ENCODE peak calls at places on chromosomes 12 and 14, in four cellular contexts. One of them, this sample, is unnamed.

GRCh38 chr14:28653521-28653920 is 113.1 kb upstream of the FOXG1 start:
- DNase-seq in IMR-90: peak; percentile 9
- DNase-seq in heart right ventricle: no peak
- DNase-seq in PC-9: no peak
- DNase-seq in this sample: no peak

GRCh38 chr14:21069388-21070082 is 569 bp upstream of the ARHGEF40 start:
- DNase-seq in IMR-90: peak; percentile 29
- DNase-seq in PC-9: no peak
- DNase-seq in heart right ventricle: peak; percentile 45
- DNase-seq in this sample: no peak

GRCh38 chr12:3341594-3341993 is 149.4 kb upstream of the PRMT8 start:
- DNase-seq in heart right ventricle: no peak
- DNase-seq in IMR-90: no peak
- DNase-seq in PC-9: no peak
- DNase-seq in this sample: no peak

GRCh38 chr12:114685869-114686268 is 1.9 kb upstream of the TBX3 start:
- DNase-seq in PC-9: no peak
- DNase-seq in heart right ventricle: no peak
- DNase-seq in IMR-90: peak; percentile 71
- DNase-seq in this sample: no peak

GRCh38 chr12:76943004-76943403 is 64.2 kb upstream of the CSRP2 start:
- DNase-seq in heart right ventricle: no peak
- DNase-seq in IMR-90: no peak
- DNase-seq in PC-9: no peak
- DNase-seq in this sample: no peak

GRCh38 chr12:22255097-22255496 is 79.4 kb downstream of the ST8SIA1 start:
- DNase-seq in PC-9: no peak
- DNase-seq in heart right ventricle: no peak
- DNase-seq in IMR-90: peak; percentile 21
- DNase-seq in this sample: no peak

GRCh38 chr12:114408881-114409795 is 3.2 kb upstream of the TBX5 start:
- DNase-seq in heart right ventricle: peak; percentile 71
- DNase-seq in IMR-90: peak; percentile 79
- DNase-seq in PC-9: no peak
- DNase-seq in this sample: no peak

GRCh38 chr12:56599797-56600196 is 30.3 kb downstream of the BAZ2A start:
- DNase-seq in heart right ventricle: no peak
- DNase-seq in IMR-90: no peak
- DNase-seq in PC-9: no peak
- DNase-seq in this sample: no peak

GRCh38 chr14:32252030-32252670 is 49.1 kb upstream of the RNU6-8 start:
- DNase-seq in PC-9: peak; percentile 31
- DNase-seq in heart right ventricle: no peak
- DNase-seq in IMR-90: peak; percentile 75
- DNase-seq in this sample: no peak

GRCh38 chr12:75705749-75706719 is 194.6 kb upstream of the KRR1 start:
- DNase-seq in PC-9: no peak
- DNase-seq in heart right ventricle: peak; percentile 26
- DNase-seq in IMR-90: peak; percentile 100
- DNase-seq in this sample: peak; percentile 77

GRCh38 chr14:66746316-66747006 is 238.5 kb downstream of the GPHN start:
- DNase-seq in IMR-90: peak; percentile 58
- DNase-seq in PC-9: peak; percentile 6
- DNase-seq in heart right ventricle: no peak
- DNase-seq in this sample: no peak

GRCh38 chr12:5745251-5745888 is 199.7 kb downstream of the ANO2 start:
- DNase-seq in IMR-90: peak; percentile 58
- DNase-seq in heart right ventricle: peak; percentile 56
- DNase-seq in PC-9: peak; percentile 49
- DNase-seq in this sample: peak; percentile 84

GRCh38 chr12:118259079-118259478 is 113.6 kb downstream of the TAOK3 start:
- DNase-seq in heart right ventricle: no peak
- DNase-seq in PC-9: peak; percentile 16
- DNase-seq in IMR-90: peak; percentile 25
- DNase-seq in this sample: no peak

GRCh38 chr14:91424813-91425719 is 7.4 kb upstream of the CCDC88C start:
- DNase-seq in PC-9: no peak
- DNase-seq in IMR-90: no peak
- DNase-seq in heart right ventricle: no peak
- DNase-seq in this sample: no peak

GRCh38 chr12:10409387-10409786 is at the start of gene KLRC4:
- DNase-seq in heart right ventricle: no peak
- DNase-seq in IMR-90: peak; percentile 16
- DNase-seq in PC-9: no peak
- DNase-seq in this sample: no peak

GRCh38 chr12:77932216-77932615 is 101.5 kb downstream of the NAV3 start:
- DNase-seq in PC-9: no peak
- DNase-seq in IMR-90: no peak
- DNase-seq in heart right ventricle: no peak
- DNase-seq in this sample: no peak

GRCh38 chr14:50301914-50302313 is 10.1 kb downstream of the L2HGDH start:
- DNase-seq in heart right ventricle: no peak
- DNase-seq in PC-9: no peak
- DNase-seq in IMR-90: no peak
- DNase-seq in this sample: no peak

GRCh38 chr14:96501383-96501745 is 818 bp upstream of the PAPOLA start:
- DNase-seq in IMR-90: no peak
- DNase-seq in PC-9: no peak
- DNase-seq in heart right ventricle: no peak
- DNase-seq in this sample: no peak

GRCh38 chr14:58060077-58060476 is 91.9 kb downstream of the ARMH4 start:
- DNase-seq in PC-9: no peak
- DNase-seq in IMR-90: no peak
- DNase-seq in heart right ventricle: no peak
- DNase-seq in this sample: no peak

GRCh38 chr12:12467222-12467621 is 95.4 kb downstream of the DUSP16 start:
- DNase-seq in IMR-90: no peak
- DNase-seq in PC-9: no peak
- DNase-seq in heart right ventricle: no peak
- DNase-seq in this sample: no peak

GRCh38 chr12:67430708-67431335 is 161.7 kb downstream of the CAND1 start:
- DNase-seq in heart right ventricle: peak; percentile 41
- DNase-seq in IMR-90: no peak
- DNase-seq in PC-9: no peak
- DNase-seq in this sample: peak; percentile 73

GRCh38 chr14:70361893-70362292 is 2.4 kb upstream of the COX16 start:
- DNase-seq in IMR-90: no peak
- DNase-seq in heart right ventricle: no peak
- DNase-seq in PC-9: no peak
- DNase-seq in this sample: no peak

GRCh38 chr14:70357557-70357956 is 1.9 kb downstream of the COX16 start:
- DNase-seq in PC-9: no peak
- DNase-seq in heart right ventricle: no peak
- DNase-seq in IMR-90: no peak
- DNase-seq in this sample: no peak

GRCh38 chr14:70359076-70359424 is 433 bp downstream of the COX16 start:
- DNase-seq in heart right ventricle: no peak
- DNase-seq in IMR-90: no peak
- DNase-seq in PC-9: no peak
- DNase-seq in this sample: no peak

GRCh38 chr14:70357985-70358384 is 1.5 kb downstream of the COX16 start:
- DNase-seq in PC-9: no peak
- DNase-seq in IMR-90: no peak
- DNase-seq in heart right ventricle: no peak
- DNase-seq in this sample: no peak

DNA sequence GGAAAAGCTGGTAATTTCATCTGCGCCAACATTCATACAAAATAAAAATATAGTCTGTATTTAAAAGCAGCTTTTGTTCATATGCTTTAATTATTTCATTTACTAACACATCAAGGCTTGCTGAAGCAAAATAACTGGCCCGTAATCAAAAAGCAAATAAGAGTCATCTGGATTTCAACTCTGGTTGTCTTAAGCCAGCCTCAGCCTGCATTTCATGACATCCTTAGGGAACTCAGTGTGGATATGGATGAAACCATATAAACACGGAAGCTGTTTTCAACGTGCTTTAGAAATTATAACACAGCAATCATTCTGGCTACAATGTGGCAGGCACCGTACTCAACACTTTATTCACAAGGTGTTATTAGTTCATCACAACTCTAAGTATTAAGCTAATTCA is 852 bp downstream of the COX16 start:
- DNase-seq in heart right ventricle: no peak
- DNase-seq in PC-9: no peak
- DNase-seq in IMR-90: peak; percentile 12
- DNase-seq in this sample: no peak
- H3K27ac ChIP-seq in heart right ventricle: peak overlapping the region; percentile 92
- H3K27ac ChIP-seq in PC-9: peak overlapping the region; percentile 69
- H3K27ac ChIP-seq in IMR-90: no peak overlapping the region
- H3K27ac ChIP-seq in this sample: no peak overlapping the region

GRCh38 chr12:120116792-120117651 is 469 bp upstream of the RAB35 start:
- DNase-seq in IMR-90: peak; percentile 90
- DNase-seq in heart right ventricle: peak; percentile 97
- DNase-seq in PC-9: peak; percentile 98
- DNase-seq in this sample: peak; percentile 97
- H3K4me3 ChIP-seq in IMR-90: peak overlapping the region; percentile 95
- H3K4me3 ChIP-seq in heart right ventricle: peak overlapping the region; percentile 93
- H3K4me3 ChIP-seq in PC-9: peak overlapping the region; percentile 85
- H3K4me3 ChIP-seq in this sample: peak overlapping the region; percentile 76

DNA sequence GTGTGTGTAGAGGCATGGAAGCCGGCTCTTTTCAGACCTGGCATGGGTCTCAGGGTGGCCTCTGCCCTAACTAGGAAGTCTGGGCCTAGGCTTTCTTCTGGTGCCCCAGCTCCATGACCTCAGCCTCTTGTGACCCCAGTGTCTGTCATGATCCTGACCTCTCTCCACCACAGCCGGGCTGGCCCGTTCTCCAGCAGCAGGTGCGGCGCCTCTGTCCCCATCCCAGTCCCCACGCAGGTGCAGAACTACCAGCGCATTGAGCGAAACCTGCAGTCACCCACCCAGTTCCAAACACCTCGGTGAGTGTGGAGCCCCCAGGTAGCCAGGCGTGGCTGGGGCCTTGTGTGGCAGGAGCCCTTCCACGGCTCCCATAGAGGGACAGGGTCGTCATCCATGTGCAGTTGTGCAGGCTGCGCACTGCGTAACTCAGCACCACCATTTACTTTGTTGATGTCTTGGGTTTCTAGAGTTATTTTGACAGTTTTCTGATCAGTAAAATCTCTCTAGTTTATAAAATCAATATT is 14.8 kb upstream of the PUS1 start:
- DNase-seq in heart right ventricle: no peak
- DNase-seq in PC-9: no peak
- DNase-seq in IMR-90: no peak
- DNase-seq in this sample: no peak
- H3K36me3 ChIP-seq in heart right ventricle: peaks cover 76% of the 10 kb centered on the region
- H3K36me3 ChIP-seq in PC-9: peaks cover 8% of the 10 kb centered on the region
- H3K36me3 ChIP-seq in IMR-90: peaks cover 71% of the 10 kb centered on the region
- H3K36me3 ChIP-seq in this sample: no peaks in the 10 kb centered on the region

GRCh38 chr14:85532570-85532969 is 2.6 kb downstream of the FLRT2 start:
- DNase-seq in IMR-90: no peak
- DNase-seq in PC-9: no peak
- DNase-seq in heart right ventricle: no peak
- DNase-seq in this sample: no peak

GRCh38 chr14:85529803-85530574 is at the start of gene FLRT2:
- DNase-seq in heart right ventricle: peak; percentile 42
- DNase-seq in IMR-90: peak; percentile 44
- DNase-seq in PC-9: peak; percentile 2
- DNase-seq in this sample: peak; percentile 85

GRCh38 chr14:85531594-85532391 is 1.8 kb downstream of the FLRT2 start:
- DNase-seq in heart right ventricle: peak; percentile 48
- DNase-seq in PC-9: peak; percentile 13
- DNase-seq in IMR-90: peak; percentile 80
- DNase-seq in this sample: peak; percentile 75

GRCh38 chr14:85530626-85531025 is 682 bp downstream of the FLRT2 start:
- DNase-seq in IMR-90: no peak
- DNase-seq in PC-9: no peak
- DNase-seq in heart right ventricle: no peak
- DNase-seq in this sample: no peak

DNA sequence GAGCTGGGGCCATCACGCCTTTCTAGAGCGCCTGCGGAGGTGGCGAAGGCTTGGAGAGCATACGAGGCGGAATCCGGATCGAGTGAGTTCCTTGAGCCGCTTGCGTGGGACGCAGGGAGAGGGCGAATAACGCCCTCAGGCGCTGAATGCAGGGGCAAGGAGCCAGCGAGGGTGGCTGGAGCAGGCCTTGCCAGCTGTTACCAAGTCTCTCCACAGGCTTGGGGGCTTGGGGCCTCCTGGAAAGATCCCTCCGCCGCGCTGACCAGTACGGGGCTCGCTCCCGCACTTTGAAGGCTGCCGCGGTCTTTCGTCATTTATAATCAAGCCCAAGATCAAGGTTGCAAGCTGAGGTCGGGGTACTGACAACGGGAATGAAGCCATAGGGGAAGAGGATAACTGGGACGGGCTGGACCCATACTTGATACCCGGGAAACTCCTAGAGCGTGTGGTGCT is 1.2 kb downstream of the FLRT2 start:
- DNase-seq in PC-9: no peak
- DNase-seq in IMR-90: peak; percentile 58
- DNase-seq in heart right ventricle: peak; percentile 31
- DNase-seq in this sample: peak; percentile 62
- H3K27ac ChIP-seq in PC-9: no peak overlapping the region
- H3K27ac ChIP-seq in IMR-90: peak overlapping the region; percentile 47
- H3K27ac ChIP-seq in heart right ventricle: peak overlapping the region; percentile 70
- H3K27ac ChIP-seq in this sample: no peak overlapping the region

This sample was measured in aorta.